ENCODE peak calls at places on chromosomes 16 and 17, in four cellular contexts. M is HCEC 1CT, U is heart right ventricle, S is ACHN. Y is an unnamed sample.

GRCh38 chr16:1149101-1149636 is 3.7 kb upstream of the CACNA1H start:
- DNase-seq in U (no peak), S (no peak), M (no peak), Y (no peak)

GRCh38 chr16:47581114-47581513 is 120.0 kb downstream of the PHKB start:
- DNase-seq in M (no peak), S (peak), U (no peak), Y (peak)

GRCh38 chr16:7270823-7271222 is 61.8 kb upstream of the RBFOX1 start:
- DNase-seq in U (no peak), S (no peak), M (no peak), Y (no peak)

GRCh38 chr16:17757808-17758207 is 287.0 kb upstream of the XYLT1 start:
- DNase-seq in S (no peak), U (no peak), M (no peak), Y (no peak)

GRCh38 chr17:57211543-57211942 is 44.8 kb upstream of the MSI2 start:
- DNase-seq in M (peak), S (no peak), U (no peak), Y (no peak)

GRCh38 chr16:30369091-30369937 is 980 bp downstream of the TBC1D10B start:
- DNase-seq in U (no peak), S (no peak), M (no peak), Y (no peak)

GRCh38 chr17:44792276-44792675 is 33.5 kb downstream of the ADAM11 start:
- DNase-seq in S (peak), U (no peak), M (peak), Y (no peak)

GRCh38 chr16:58331024-58331707 is 36.3 kb upstream of the PRSS54 start:
- DNase-seq in M (no peak), U (no peak), S (peak), Y (peak)

GRCh38 chr16:69286941-69287713 is 24.0 kb upstream of the VPS4A start:
- DNase-seq in S (peak), M (peak), U (peak), Y (peak)

GRCh38 chr17:81432873-81433451 is 37.7 kb downstream of the BAHCC1 start:
- DNase-seq in M (no peak), S (peak), U (no peak), Y (no peak)

GRCh38 chr17:75130632-75131277 is 787 bp downstream of the NT5C start:
- DNase-seq in M (peak), S (peak), U (peak), Y (peak)

GRCh38 chr17:31582151-31582907 is 190.9 kb downstream of the RAB11FIP4 start:
- DNase-seq in S (peak), U (peak), M (no peak), Y (no peak)

GRCh38 chr17:17060001-17060929 is 18.0 kb downstream of the MPRIP start:
- DNase-seq in S (no peak), U (no peak), M (no peak), Y (no peak)

Y was measured in A673.